ENCODE peak calls at places on chromosomes 13 and 19, in ten cellular contexts. A, P, Q, K, B, Z, J, N, L and X are unnamed samples.

GRCh38 chr19:7109678-7110289 is 40.3 kb downstream of the ZNF557 start:
- DNase-seq in A (no peak), P (peak; percentile 73), Q (peak; percentile 36), K (no peak), B (no peak), Z (peak; percentile 56), J (no peak), N (no peak), L (no peak), X (peak; percentile 61)

GRCh38 chr19:38277969-38278680 is 13.8 kb downstream of the SPINT2 start:
- DNase-seq in A (peak; percentile 65), P (no peak), Q (no peak), K (no peak), B (no peak), Z (no peak), J (peak; percentile 35), N (peak; percentile 80), L (no peak), X (no peak)

GRCh38 chr19:3178973-3179738 is 587 bp downstream of the S1PR4 start:
- DNase-seq in A (no peak), P (no peak), Q (no peak), K (no peak), B (no peak), Z (peak; percentile 47), J (no peak), N (peak; percentile 25), L (no peak), X (peak; percentile 59)

GRCh38 chr19:1521636-1522035 is 2.2 kb upstream of the PLK5 start:
- DNase-seq in A (no peak), P (no peak), Q (no peak), K (no peak), B (no peak), Z (no peak), J (no peak), N (no peak), L (no peak), X (no peak)

GRCh38 chr13:109698779-109699178 is 87.6 kb downstream of the IRS2 start:
- DNase-seq in A (peak; percentile 78), P (no peak), Q (no peak), K (peak; percentile 57), B (no peak), Z (no peak), J (peak; percentile 49), N (no peak), L (peak; percentile 59), X (no peak)

GRCh38 chr13:36819811-36820140 is 754 bp downstream of the RFXAP start:
- DNase-seq in A (peak; percentile 37), P (peak; percentile 61), Q (peak; percentile 9), K (peak; percentile 20), B (no peak), Z (peak; percentile 38), J (peak; percentile 36), N (no peak), L (peak; percentile 55), X (no peak)

GRCh38 chr19:31105761-31106160 is 243.5 kb downstream of the TSHZ3 start:
- DNase-seq in A (no peak), P (no peak), Q (no peak), K (no peak), B (no peak), Z (peak; percentile 41), J (no peak), N (no peak), L (no peak), X (no peak)

GRCh38 chr13:112229992-112230872 is 145.9 kb upstream of the SPACA7 start:
- DNase-seq in A (no peak), P (no peak), Q (no peak), K (no peak), B (no peak), Z (no peak), J (no peak), N (no peak), L (no peak), X (no peak)

GRCh38 chr19:42317535-42317934 is 4.4 kb downstream of the TMEM145 start:
- DNase-seq in A (no peak), P (no peak), Q (no peak), K (no peak), B (no peak), Z (no peak), J (no peak), N (no peak), L (no peak), X (no peak)
- H3K9ac ChIP-seq in A (no peak overlapping the region), P (no peak overlapping the region), Q (no peak overlapping the region), K (no peak overlapping the region), B (no peak overlapping the region), Z (no peak overlapping the region), J (no peak overlapping the region), N (no peak overlapping the region), L (no peak overlapping the region), X (no peak overlapping the region)

GRCh38 chr19:41868120-41868988 is 8.3 kb downstream of the RPS19 start:
- DNase-seq in A (no peak), P (no peak), Q (no peak), K (no peak), B (no peak), Z (no peak), J (no peak), N (no peak), L (no peak), X (peak; percentile 59)

GRCh38 chr19:41863209-41863931 is 3.3 kb downstream of the RPS19 start:
- DNase-seq in A (no peak), P (no peak), Q (no peak), K (no peak), B (no peak), Z (no peak), J (no peak), N (no peak), L (no peak), X (no peak)

GRCh38 chr19:41868989-41869300 is 8.1 kb upstream of the CD79A start:
- DNase-seq in A (no peak), P (no peak), Q (no peak), K (no peak), B (no peak), Z (no peak), J (no peak), N (no peak), L (no peak), X (no peak)

GRCh38 chr19:41864374-41864773 is 4.3 kb downstream of the RPS19 start:
- DNase-seq in A (no peak), P (no peak), Q (no peak), K (no peak), B (no peak), Z (no peak), J (no peak), N (no peak), L (no peak), X (no peak)

DNA sequence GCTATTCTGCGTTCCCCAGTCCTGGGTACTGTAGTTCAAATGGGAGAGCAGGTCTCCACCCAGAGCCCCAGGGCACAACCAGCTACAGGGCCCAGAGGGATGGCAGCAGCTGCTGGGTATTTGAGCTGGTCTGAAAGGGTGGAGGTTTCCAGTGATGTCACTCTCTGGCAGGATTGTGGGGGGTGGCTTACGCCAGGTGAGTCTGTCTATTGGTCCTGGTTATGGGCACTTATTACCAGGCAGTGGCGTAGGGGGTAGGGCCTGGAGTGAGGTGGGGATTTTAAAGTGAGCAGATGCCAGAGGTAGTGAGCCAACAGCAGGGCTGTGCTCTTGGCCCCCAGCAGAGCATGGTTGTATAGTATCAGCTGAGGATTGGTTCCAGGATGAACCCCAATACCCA is 6.2 kb downstream of the RPS19 start:
- DNase-seq in A (no peak), P (no peak), Q (no peak), K (no peak), B (no peak), Z (no peak), J (no peak), N (no peak), L (no peak), X (no peak)
- H3K4me1 ChIP-seq in A (peaks cover 8% of the 10 kb centered on the region), P (peaks cover 18% of the 10 kb centered on the region), Q (peaks cover 16% of the 10 kb centered on the region), K (peaks cover 27% of the 10 kb centered on the region), B (peaks cover 12% of the 10 kb centered on the region), Z (no peaks in the 10 kb centered on the region), J (peaks cover 10% of the 10 kb centered on the region), N (peaks cover 7% of the 10 kb centered on the region), L (peaks cover 68% of the 10 kb centered on the region), X (peaks cover 29% of the 10 kb centered on the region)

GRCh38 chr19:4733755-4734345 is 10.2 kb upstream of the DPP9 start:
- DNase-seq in A (no peak), P (no peak), Q (no peak), K (no peak), B (no peak), Z (no peak), J (no peak), N (no peak), L (no peak), X (no peak)

GRCh38 chr19:4742717-4743646 is 19.3 kb upstream of the DPP9 start:
- DNase-seq in A (no peak), P (peak; percentile 52), Q (no peak), K (no peak), B (no peak), Z (peak; percentile 79), J (no peak), N (no peak), L (no peak), X (peak; percentile 81)

GRCh38 chr19:4738734-4739133 is 15.1 kb upstream of the DPP9 start:
- DNase-seq in A (no peak), P (no peak), Q (no peak), K (no peak), B (no peak), Z (no peak), J (no peak), N (no peak), L (no peak), X (no peak)

GRCh38 chr19:4740092-4740491 is 16.4 kb upstream of the DPP9 start:
- DNase-seq in A (no peak), P (no peak), Q (no peak), K (no peak), B (no peak), Z (no peak), J (no peak), N (no peak), L (no peak), X (no peak)

GRCh38 chr19:4737955-4738580 is 14.4 kb upstream of the DPP9 start:
- DNase-seq in A (no peak), P (peak; percentile 86), Q (peak; percentile 64), K (no peak), B (no peak), Z (no peak), J (no peak), N (no peak), L (no peak), X (no peak)
- H3K9ac ChIP-seq in A (no peak overlapping the region), P (no peak overlapping the region), Q (no peak overlapping the region), K (no peak overlapping the region), B (no peak overlapping the region), Z (no peak overlapping the region), J (no peak overlapping the region), N (no peak overlapping the region), L (no peak overlapping the region), X (no peak overlapping the region)

GRCh38 chr19:14770944-14771839 is 7.2 kb downstream of the ADGRE2 start:
- DNase-seq in A (no peak), P (peak; percentile 23), Q (no peak), K (no peak), B (no peak), Z (peak; percentile 4), J (no peak), N (no peak), L (no peak), X (no peak)

GRCh38 chr19:14774373-14774772 is 4.0 kb downstream of the ADGRE2 start:
- DNase-seq in A (no peak), P (no peak), Q (no peak), K (no peak), B (no peak), Z (peak; percentile 11), J (no peak), N (no peak), L (no peak), X (no peak)

GRCh38 chr19:14770136-14770535 is 8.2 kb downstream of the ADGRE2 start:
- DNase-seq in A (no peak), P (no peak), Q (no peak), K (no peak), B (no peak), Z (peak; percentile 7), J (no peak), N (no peak), L (no peak), X (no peak)

GRCh38 chr19:14772995-14773394 is 5.4 kb downstream of the ADGRE2 start:
- DNase-seq in A (no peak), P (no peak), Q (no peak), K (no peak), B (no peak), Z (no peak), J (no peak), N (no peak), L (no peak), X (no peak)

DNA sequence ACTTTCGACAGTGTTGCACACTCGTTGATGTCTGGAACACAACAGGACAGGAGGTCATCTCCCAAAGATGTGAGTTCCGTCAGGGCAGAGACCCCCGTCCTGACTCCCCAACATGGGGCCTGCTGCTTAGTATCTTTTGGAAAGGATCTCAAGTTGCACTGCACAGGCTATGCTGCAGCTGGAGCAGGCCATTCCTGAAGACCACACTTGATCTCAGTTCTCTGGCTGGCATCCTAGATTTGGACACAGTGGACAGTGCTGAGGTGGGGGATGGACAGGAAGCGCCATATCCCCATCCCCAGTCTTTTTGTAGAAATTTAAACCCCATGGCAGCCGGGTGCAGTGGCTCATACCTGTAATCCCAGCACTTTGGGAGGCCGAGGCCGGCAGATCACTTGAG is 5.9 kb downstream of the ADGRE2 start:
- DNase-seq in A (no peak), P (no peak), Q (no peak), K (no peak), B (no peak), Z (peak; percentile 5), J (no peak), N (no peak), L (no peak), X (no peak)
- H3K4me1 ChIP-seq in A (no peaks in the 10 kb centered on the region), P (no peaks in the 10 kb centered on the region), Q (peaks cover 3% of the 10 kb centered on the region), K (peaks cover 3% of the 10 kb centered on the region), B (no peaks in the 10 kb centered on the region), Z (no peaks in the 10 kb centered on the region), J (no peaks in the 10 kb centered on the region), N (peaks cover 10% of the 10 kb centered on the region), L (no peaks in the 10 kb centered on the region), X (no peaks in the 10 kb centered on the region)